ENCODE peak calls at places on chromosome 7, in six cellular contexts. Q is caudate nucleus, H is psoas muscle, C is astrocyte, K is esophagus squamous epithelium, W is upper lobe of right lung. D is an unnamed sample.

GRCh38 chr7:4621401-4621800 is 60.7 kb upstream of the FOXK1 start:
- DNase-seq in Q (no peak), H (no peak), C (no peak), K (no peak), W (no peak), D (no peak)

GRCh38 chr7:128859232-128860157 is 3.2 kb upstream of the ATP6V1F start:
- DNase-seq in Q (no peak), H (no peak), C (no peak), K (no peak), W (no peak), D (peak)

GRCh38 chr7:13982940-13983677 is 6.4 kb downstream of the ETV1 start:
- DNase-seq in Q (no peak), H (no peak), C (peak), K (no peak), W (no peak), D (no peak)

GRCh38 chr7:99762680-99763327 is 21.2 kb downstream of the CYP3A4 start:
- DNase-seq in Q (no peak), H (peak), C (peak), K (no peak), W (no peak), D (peak)

GRCh38 chr7:94632338-94633024 is 23.5 kb downstream of the SGCE start:
- DNase-seq in Q (no peak), H (no peak), C (peak), K (no peak), W (no peak), D (no peak)

GRCh38 chr7:1246871-1247526 is 14.3 kb downstream of the UNCX start:
- DNase-seq in Q (no peak), H (no peak), C (no peak), K (no peak), W (no peak), D (no peak)

GRCh38 chr7:17301491-17302101 is 3.1 kb downstream of the AHR start:
- DNase-seq in Q (no peak), H (no peak), C (no peak), K (no peak), W (no peak), D (no peak)

GRCh38 chr7:6256709-6257535 is 15.5 kb downstream of the CYTH3 start:
- DNase-seq in Q (no peak), H (peak), C (peak), K (no peak), W (no peak), D (peak)

GRCh38 chr7:732094-732541 is 5.0 kb upstream of the PRKAR1B start:
- DNase-seq in Q (no peak), H (peak), C (peak), K (no peak), W (peak), D (peak)

GRCh38 chr7:130234078-130234477 is 26.4 kb downstream of the SSMEM1 start:
- DNase-seq in Q (no peak), H (no peak), C (no peak), K (no peak), W (no peak), D (no peak)

GRCh38 chr7:114084381-114085312 is 165.8 kb upstream of the PPP1R3A start:
- DNase-seq in Q (no peak), H (peak), C (peak), K (no peak), W (peak), D (peak)

GRCh38 chr7:39073432-39073831 is 95.7 kb downstream of the POU6F2 start:
- DNase-seq in Q (no peak), H (no peak), C (no peak), K (no peak), W (no peak), D (no peak)

GRCh38 chr7:139744768-139745250 is 33.0 kb downstream of the HIPK2 start:
- DNase-seq in Q (no peak), H (no peak), C (no peak), K (no peak), W (no peak), D (no peak)

GRCh38 chr7:151038951-151039849 is 9.1 kb upstream of the ASIC3 start:
- DNase-seq in Q (no peak), H (peak), C (peak), K (no peak), W (peak), D (peak)

GRCh38 chr7:156544919-156545715 is 95.5 kb upstream of the RNF32 start:
- DNase-seq in Q (no peak), H (no peak), C (no peak), K (no peak), W (no peak), D (no peak)

GRCh38 chr7:156022483-156023459 is 210.5 kb upstream of the SHH start:
- DNase-seq in Q (no peak), H (no peak), C (no peak), K (no peak), W (no peak), D (no peak)

GRCh38 chr7:121313793-121314676 is 14.8 kb upstream of the WNT16 start:
- DNase-seq in Q (no peak), H (no peak), C (peak), K (no peak), W (no peak), D (no peak)

GRCh38 chr7:74612015-74612829 is 45.3 kb upstream of the GTF2I start:
- DNase-seq in Q (no peak), H (no peak), C (peak), K (no peak), W (peak), D (no peak)

GRCh38 chr7:137978464-137979237 is 23.2 kb downstream of the CREB3L2 start:
- DNase-seq in Q (no peak), H (peak), C (peak), K (no peak), W (no peak), D (peak)
- H3K27ac ChIP-seq in Q (peak), H (peak), C (peak), K (peak), W (peak), D (peak)

GRCh38 chr7:24701899-24702235 is 55.4 kb downstream of the GSDME start:
- DNase-seq in Q (no peak), H (no peak), C (no peak), K (no peak), W (no peak), D (no peak)
- H3K27ac ChIP-seq in Q (no peak), H (peak), C (peak), K (no peak), W (no peak), D (no peak)

GRCh38 chr7:82384051-82384464 is 59.5 kb downstream of the CACNA2D1 start:
- DNase-seq in Q (no peak), H (no peak), C (no peak), K (no peak), W (no peak), D (no peak)

GRCh38 chr7:82384779-82385178 is 58.8 kb downstream of the CACNA2D1 start:
- DNase-seq in Q (no peak), H (no peak), C (no peak), K (no peak), W (no peak), D (no peak)

GRCh38 chr7:82376739-82377138 is 66.8 kb downstream of the CACNA2D1 start:
- DNase-seq in Q (no peak), H (no peak), C (no peak), K (no peak), W (no peak), D (no peak)

GRCh38 chr7:82388138-82388537 is 55.4 kb downstream of the CACNA2D1 start:
- DNase-seq in Q (no peak), H (no peak), C (no peak), K (no peak), W (no peak), D (no peak)

DNA sequence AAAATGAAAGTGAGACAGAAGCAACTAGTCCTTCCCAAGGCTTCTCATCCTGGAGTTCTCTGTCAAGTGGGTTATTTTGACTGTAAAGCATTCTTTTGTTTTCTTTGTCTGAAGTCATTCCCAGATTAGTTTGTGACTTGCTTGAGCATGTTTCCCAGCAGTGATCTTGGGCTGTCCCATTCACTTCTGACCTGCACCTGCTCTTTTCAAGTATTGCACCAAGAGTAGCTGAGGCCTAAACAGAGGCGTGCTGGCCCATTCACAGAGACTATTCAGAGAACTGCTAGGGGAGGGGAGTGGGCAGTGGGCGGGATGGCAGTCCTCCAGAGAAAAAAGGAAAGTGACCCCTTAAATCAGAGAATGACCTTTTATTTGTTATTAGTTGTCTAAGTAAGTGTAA is 61.3 kb downstream of the CACNA2D1 start:
- DNase-seq in Q (no peak), H (no peak), C (no peak), K (no peak), W (no peak), D (no peak)
- H3K27ac ChIP-seq in Q (no peak), H (peak), C (no peak), K (no peak), W (no peak), D (no peak)

GRCh38 chr7:55087521-55087961 is 68.7 kb downstream of the EGFR start:
- DNase-seq in Q (no peak), H (no peak), C (no peak), K (no peak), W (no peak), D (no peak)
- H3K27ac ChIP-seq in Q (peak), H (peak), C (peak), K (peak), W (peak), D (peak)

D was measured in heart left ventricle.